ENCODE peak calls at places on chromosome 21, in four cellular contexts. K is K562, T is HepG2, H is GM12878. Y is an unnamed sample.

GRCh38 chr21:38725196-38726157 is 80.3 kb upstream of the ETS2 start:
- DNase-seq in K (no peak), T (no peak), H (no peak), Y (no peak)

GRCh38 chr21:41678944-41679343 is 87.9 kb downstream of the RIPK4 start:
- DNase-seq in K (peak), T (peak), H (no peak), Y (peak)

GRCh38 chr21:32102426-32102825 is 176.4 kb downstream of the MIS18A start:
- DNase-seq in K (no peak), T (no peak), H (no peak), Y (no peak)

GRCh38 chr21:38917045-38917774 is 111.5 kb downstream of the ETS2 start:
- DNase-seq in K (no peak), T (peak), H (no peak), Y (no peak)

GRCh38 chr21:25557170-25557569 is 50.1 kb downstream of the MRPL39 start:
- DNase-seq in K (no peak), T (peak), H (no peak), Y (no peak)

GRCh38 chr21:42313501-42313969 is 1.7 kb downstream of the TFF3 start:
- DNase-seq in K (no peak), T (peak), H (no peak), Y (no peak)

GRCh38 chr21:39080366-39080765 is 102.9 kb downstream of the PSMG1 start:
- DNase-seq in K (no peak), T (no peak), H (no peak), Y (no peak)

GRCh38 chr21:43643193-43643592 is 16.1 kb downstream of the HSF2BP start:
- DNase-seq in K (no peak), T (no peak), H (no peak), Y (no peak)

GRCh38 chr21:26098758-26099157 is 71.8 kb downstream of the APP start:
- DNase-seq in K (no peak), T (no peak), H (no peak), Y (no peak)

GRCh38 chr21:19076031-19076430 is 672.4 kb upstream of the TMPRSS15 start:
- DNase-seq in K (no peak), T (no peak), H (no peak), Y (no peak)

GRCh38 chr21:38831526-38832467 is 26.1 kb downstream of the ETS2 start:
- DNase-seq in K (peak), T (peak), H (peak), Y (peak)

GRCh38 chr21:28832013-28832714 is 160.5 kb downstream of the LTN1 start:
- DNase-seq in K (peak), T (peak), H (no peak), Y (peak)

GRCh38 chr21:45874716-45875415 is 106.7 kb upstream of the COL6A1 start:
- DNase-seq in K (peak), T (peak), H (no peak), Y (peak)

GRCh38 chr21:15853126-15853525 is 123.3 kb downstream of the USP25 start:
- DNase-seq in K (no peak), T (no peak), H (no peak), Y (no peak)

GRCh38 chr21:14452031-14452778 is 69.3 kb upstream of the HSPA13 start:
- DNase-seq in K (peak), T (no peak), H (no peak), Y (no peak)

GRCh38 chr21:33240404-33240803 is 10.7 kb downstream of the IFNAR2 start:
- DNase-seq in K (no peak), T (no peak), H (no peak), Y (no peak)

GRCh38 chr21:23968008-23968407 is 1639.3 kb downstream of the MRPL39 start:
- DNase-seq in K (no peak), T (no peak), H (no peak), Y (no peak)

GRCh38 chr21:17463441-17463840 is 49.4 kb upstream of the CXADR start:
- DNase-seq in K (no peak), T (peak), H (no peak), Y (no peak)

GRCh38 chr21:42750737-42751530 is 97.5 kb downstream of the PDE9A start:
- DNase-seq in K (no peak), T (no peak), H (no peak), Y (no peak)

GRCh38 chr21:31222142-31222541 is 121.9 kb downstream of the TIAM1 start:
- DNase-seq in K (no peak), T (no peak), H (no peak), Y (no peak)

GRCh38 chr21:14737922-14738321 is 191.8 kb upstream of the SAMSN1 start:
- DNase-seq in K (peak), T (peak), H (no peak), Y (peak)

GRCh38 chr21:32364387-32364786 is 28.4 kb downstream of the URB1 start:
- DNase-seq in K (no peak), T (peak), H (no peak), Y (no peak)

GRCh38 chr21:42245348-42246185 is 26.6 kb downstream of the ABCG1 start:
- DNase-seq in K (no peak), T (no peak), H (no peak), Y (no peak)

GRCh38 chr21:16193758-16194606 is 464.2 kb downstream of the USP25 start:
- DNase-seq in K (no peak), T (no peak), H (no peak), Y (peak)

GRCh38 chr21:33836408-33836807 is 79.2 kb downstream of the ATP5PO start:
- DNase-seq in K (no peak), T (no peak), H (no peak), Y (no peak)

GRCh38 chr21:33998402-33998801 is 75.0 kb upstream of the MRPS6 start:
- DNase-seq in K (no peak), T (no peak), H (no peak), Y (no peak)

GRCh38 chr21:37445228-37445627 is 78.7 kb downstream of the DYRK1A start:
- DNase-seq in K (no peak), T (no peak), H (no peak), Y (no peak)

GRCh38 chr21:46141767-46142580 is 13.4 kb downstream of the FTCD start:
- DNase-seq in K (no peak), T (no peak), H (no peak), Y (no peak)

GRCh38 chr21:39125752-39126485 is 57.3 kb downstream of the PSMG1 start:
- DNase-seq in K (peak), T (peak), H (no peak), Y (peak)

GRCh38 chr21:25292396-25292795 is 314.9 kb downstream of the MRPL39 start:
- DNase-seq in K (no peak), T (no peak), H (no peak), Y (no peak)

GRCh38 chr21:37435120-37435519 is 68.5 kb downstream of the DYRK1A start:
- DNase-seq in K (peak), T (no peak), H (no peak), Y (peak)

GRCh38 chr21:26170471-26171309 is at the start of gene APP:
- DNase-seq in K (peak), T (peak), H (no peak), Y (peak)

GRCh38 chr21:19123053-19123452 is 719.5 kb upstream of the TMPRSS15 start:
- DNase-seq in K (no peak), T (no peak), H (no peak), Y (no peak)

GRCh38 chr21:27202301-27202700 is 235.4 kb upstream of the ADAMTS5 start:
- DNase-seq in K (no peak), T (no peak), H (no peak), Y (no peak)

GRCh38 chr21:32256873-32257620 is 21.8 kb downstream of the MIS18A start:
- DNase-seq in K (no peak), T (no peak), H (no peak), Y (peak)

GRCh38 chr21:41816583-41817165 is 49.8 kb upstream of the RIPK4 start:
- DNase-seq in K (peak), T (peak), H (no peak), Y (peak)

GRCh38 chr21:14836950-14837349 is 227.8 kb downstream of the NRIP1 start:
- DNase-seq in K (no peak), T (no peak), H (no peak), Y (no peak)

GRCh38 chr21:35909456-35910178 is 150.7 kb downstream of the SETD4 start:
- DNase-seq in K (no peak), T (no peak), H (no peak), Y (no peak)

GRCh38 chr21:35905973-35906357 is 154.4 kb downstream of the SETD4 start:
- DNase-seq in K (no peak), T (no peak), H (no peak), Y (no peak)

GRCh38 chr21:35908311-35909078 is 151.8 kb downstream of the SETD4 start:
- DNase-seq in K (peak), T (no peak), H (no peak), Y (no peak)

GRCh38 chr21:35906587-35906986 is 153.7 kb downstream of the SETD4 start:
- DNase-seq in K (no peak), T (no peak), H (no peak), Y (no peak)

GRCh38 chr21:35911412-35912191 is 148.7 kb downstream of the SETD4 start:
- DNase-seq in K (no peak), T (no peak), H (no peak), Y (no peak)
- TF ChIP-seq MYC in K (no peak), T (no peak), H (no peak), Y (no peak)

GRCh38 chr21:44871576-44872265 is 1.8 kb downstream of the PTTG1IP start:
- DNase-seq in K (peak), T (peak), H (no peak), Y (peak)
- H2AFZ ChIP-seq in K (no peak), T (no peak), H (no peak), Y (no peak)

DNA sequence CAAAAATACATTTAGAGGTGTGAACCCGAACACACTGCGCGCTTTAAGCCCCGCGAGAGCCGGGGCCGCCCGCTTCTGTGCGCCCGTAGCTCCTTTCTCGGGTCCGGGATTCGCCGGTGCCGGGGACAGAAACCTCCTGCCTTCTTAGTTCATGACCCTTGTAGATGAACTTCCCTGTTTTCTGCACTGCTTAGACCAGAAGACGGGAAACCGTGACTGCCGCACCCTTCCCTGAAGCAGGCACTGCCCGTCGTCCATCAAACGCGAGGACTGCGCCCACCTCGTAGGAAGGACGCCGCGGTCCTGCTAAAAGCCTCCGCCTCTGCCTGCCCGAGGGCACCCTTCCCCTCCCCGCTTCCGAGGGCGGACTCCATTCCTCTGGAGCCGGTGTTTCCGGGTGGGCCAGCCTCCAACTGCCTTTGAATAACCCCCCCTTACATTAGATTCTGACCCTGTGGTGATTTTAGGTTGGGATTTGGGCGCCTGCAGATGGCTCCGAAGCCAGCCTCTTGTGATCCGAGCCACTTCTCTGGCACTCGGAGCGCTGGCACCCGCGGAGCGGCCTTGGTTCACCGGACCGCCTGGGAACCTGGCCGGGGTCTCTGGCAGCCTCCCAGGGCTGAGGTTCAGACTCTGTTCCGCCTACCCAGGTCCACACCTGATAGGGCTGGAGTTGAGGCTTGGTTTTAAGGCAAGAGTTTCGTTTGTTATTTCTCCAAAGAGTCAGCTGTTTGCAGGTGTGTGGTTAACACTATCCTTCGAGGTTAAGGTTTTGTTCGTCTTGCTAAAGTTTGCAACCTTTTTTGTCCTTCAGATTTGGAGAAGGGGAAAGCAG is 1.2 kb upstream of the PTTG1IP start:
- DNase-seq in K (no peak), T (no peak), H (no peak), Y (peak)
- TF ChIP-seq POLR2A in K (no peak), T (no peak), H (peak), Y (peak)

GRCh38 chr21:36059823-36060158 is 535 bp downstream of the SETD4 start:
- DNase-seq in K (peak), T (no peak), H (no peak), Y (no peak)
- TF ChIP-seq MYC in K (no peak), T (peak), H (no peak), Y (no peak)